ENCODE peak calls at places on chromosomes 6 and 20, in five cellular contexts. O is K562, C is HCT116, V is HepG2, G is GM12878. Y is an unnamed sample. For H3K4me1, the result is how much of the 10 kb centered on the place peaks cover.

GRCh38 chr20:59598625-59599310 is 5.6 kb upstream of the PHACTR3 start:
- DNase-seq in O (peak), C (peak), V (peak), G (peak), Y (peak)

GRCh38 chr20:41232971-41233926 is 84.3 kb downstream of the ZHX3 start:
- DNase-seq in O (no peak), C (no peak), V (no peak), G (no peak), Y (no peak)

GRCh38 chr20:4161447-4162251 is 146.3 kb upstream of the RNF24 start:
- DNase-seq in O (no peak), C (no peak), V (peak), G (peak), Y (no peak)

GRCh38 chr6:142377112-142377848 is 75.5 kb downstream of the ADGRG6 start:
- DNase-seq in O (no peak), C (peak), V (peak), G (no peak), Y (no peak)

GRCh38 chr20:57394087-57395082 is 3.2 kb downstream of the RBM38 start:
- DNase-seq in O (no peak), C (no peak), V (no peak), G (no peak), Y (no peak)

GRCh38 chr20:63947638-63948456 is 8.4 kb downstream of the UCKL1 start:
- DNase-seq in O (no peak), C (no peak), V (no peak), G (no peak), Y (no peak)

GRCh38 chr6:106574729-106575458 is 54.4 kb downstream of the RTN4IP1 start:
- DNase-seq in O (no peak), C (peak), V (peak), G (no peak), Y (no peak)

GRCh38 chr6:71388068-71388744 is 99.6 kb downstream of the OGFRL1 start:
- DNase-seq in O (no peak), C (no peak), V (no peak), G (no peak), Y (no peak)

GRCh38 chr6:88536056-88536455 is 369.9 kb upstream of the CNR1 start:
- DNase-seq in O (no peak), C (no peak), V (no peak), G (no peak), Y (no peak)

GRCh38 chr6:127343753-127344659 is 597 bp upstream of the ECHDC1 start:
- DNase-seq in O (peak), C (no peak), V (peak), G (no peak), Y (no peak)

GRCh38 chr6:106614592-106615301 is 14.6 kb downstream of the RTN4IP1 start:
- DNase-seq in O (no peak), C (no peak), V (no peak), G (no peak), Y (peak)

GRCh38 chr6:140663772-140664171 is 1289.3 kb upstream of the CITED2 start:
- DNase-seq in O (no peak), C (no peak), V (no peak), G (no peak), Y (no peak)

GRCh38 chr20:47038581-47039560 is 144.2 kb downstream of the EYA2 start:
- DNase-seq in O (no peak), C (no peak), V (no peak), G (no peak), Y (no peak)

GRCh38 chr20:49909499-49910339 is 5.6 kb downstream of the SPATA2 start:
- DNase-seq in O (peak), C (no peak), V (peak), G (no peak), Y (no peak)

GRCh38 chr6:80969439-80969838 is 783.0 kb downstream of the TENT5A start:
- DNase-seq in O (no peak), C (peak), V (no peak), G (no peak), Y (no peak)

GRCh38 chr6:100255701-100256100 is 209.0 kb downstream of the SIM1 start:
- DNase-seq in O (no peak), C (no peak), V (no peak), G (no peak), Y (no peak)

GRCh38 chr6:2196079-2196679 is 49.2 kb downstream of the GMDS start:
- DNase-seq in O (peak), C (peak), V (peak), G (peak), Y (peak)

GRCh38 chr20:50311308-50312001 is 120.8 kb downstream of the CEBPB start:
- DNase-seq in O (no peak), C (no peak), V (no peak), G (no peak), Y (no peak)

GRCh38 chr6:132763269-132763668 is 5.6 kb upstream of the VNN2 start:
- DNase-seq in O (no peak), C (no peak), V (no peak), G (peak), Y (no peak)

GRCh38 chr6:136761227-136761922 is 30.9 kb downstream of the MAP3K5 start:
- DNase-seq in O (no peak), C (no peak), V (no peak), G (no peak), Y (no peak)
- H3K4me1 ChIP-seq in O (half or more), C (under half), V (under half), G (half or more), Y (under half)

DNA sequence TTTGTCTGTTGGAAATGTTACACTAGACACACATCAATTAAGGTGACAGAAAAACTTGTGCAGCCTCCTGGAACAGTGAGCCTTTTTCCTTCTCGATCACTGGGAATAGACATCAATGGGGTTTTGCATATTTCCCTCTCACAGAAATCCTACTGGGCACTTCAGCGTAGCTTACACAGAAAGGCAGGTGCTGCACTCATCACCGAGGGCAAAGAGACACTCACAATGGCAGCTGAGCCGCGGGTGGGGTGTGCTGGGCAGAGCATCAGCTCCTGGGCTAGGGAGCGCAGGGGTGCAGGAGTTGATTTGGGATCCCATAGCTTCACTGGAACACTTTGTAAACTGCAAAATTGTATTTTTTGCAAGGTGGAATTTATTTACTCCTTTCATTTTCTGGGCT is 64.4 kb downstream of the THBS2 start:
- DNase-seq in O (no peak), C (no peak), V (no peak), G (no peak), Y (no peak)
- TF ChIP-seq ZNF274 in O (no peak), C (no peak), V (no peak), G (no peak), Y (no peak)

GRCh38 chr6:148383658-148384417 is 41.2 kb downstream of the SASH1 start:
- DNase-seq in O (no peak), C (no peak), V (no peak), G (no peak), Y (no peak)
- H3K4me1 ChIP-seq in O (under half), C (under half), V (under half), G (under half), Y (under half)

GRCh38 chr6:156685823-156686428 is 91.3 kb upstream of the ARID1B start:
- DNase-seq in O (no peak), C (no peak), V (no peak), G (no peak), Y (peak)

GRCh38 chr6:156689656-156690055 is 87.5 kb upstream of the ARID1B start:
- DNase-seq in O (no peak), C (no peak), V (no peak), G (no peak), Y (no peak)

GRCh38 chr6:156686940-156687874 is 90.0 kb upstream of the ARID1B start:
- DNase-seq in O (peak), C (peak), V (peak), G (no peak), Y (peak)

GRCh38 chr6:156687875-156688549 is 89.2 kb upstream of the ARID1B start:
- DNase-seq in O (peak), C (peak), V (no peak), G (no peak), Y (peak)

GRCh38 chr6:156686429-156686939 is 90.7 kb upstream of the ARID1B start:
- DNase-seq in O (no peak), C (no peak), V (peak), G (no peak), Y (peak)
- TF ChIP-seq ZNF274 in O (no peak), C (no peak), V (no peak), G (no peak), Y (no peak)

DNA sequence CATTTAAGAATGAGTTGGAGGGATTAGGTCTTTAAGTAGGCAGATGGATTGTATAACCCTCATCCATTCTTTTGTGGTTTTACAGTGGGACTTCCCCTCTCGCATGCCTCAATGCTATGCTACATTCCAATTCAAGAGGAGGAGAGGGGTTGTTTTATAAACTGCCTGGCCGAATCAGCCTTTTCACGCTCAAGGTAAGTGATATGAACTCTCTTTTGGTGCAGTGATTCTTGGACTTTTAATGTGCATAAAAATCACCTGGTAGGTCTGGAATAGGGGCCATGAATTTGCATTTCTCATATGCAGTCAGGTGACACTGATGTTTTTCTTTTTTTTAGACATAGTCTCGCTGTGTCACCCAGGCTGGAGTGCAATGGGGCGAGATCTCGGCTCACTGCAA is 10.8 kb downstream of the ASXL1 start:
- DNase-seq in O (no peak), C (no peak), V (no peak), G (no peak), Y (peak)
- H3K4me1 ChIP-seq in O (under half), C (under half), V (half or more), G (under half), Y (under half)

GRCh38 chr6:79601020-79601609 is 30.0 kb upstream of the SH3BGRL2 start:
- DNase-seq in O (no peak), C (no peak), V (peak), G (no peak), Y (no peak)
- TF ChIP-seq ZNF274 in O (no peak), C (no peak), V (no peak), G (no peak), Y (no peak)

GRCh38 chr6:13377054-13377758 is 48.9 kb upstream of the TBC1D7 start:
- DNase-seq in O (no peak), C (no peak), V (no peak), G (no peak), Y (no peak)
- H3K4me1 ChIP-seq in O (under half), C (under half), V (under half), G (half or more), Y (under half)

Y was measured in NT2/D1.